ENCODE peak calls at places on chromosomes 6 and 20, in eight cellular contexts. N is GM12891, J is heart left ventricle, G is spleen, R is gastrocnemius medialis, U is uterus, L is A549, X is ovary. Q is an unnamed sample.

GRCh38 chr6:72413884-72414283 is 208.0 kb upstream of the KCNQ5 start:
- DNase-seq in L (no peak), R (no peak), X (no peak), N (no peak), J (no peak), G (no peak), U (no peak), Q (no peak)

GRCh38 chr6:125789576-125790402 is 971 bp upstream of the NCOA7 start:
- DNase-seq in L (peak; percentile 62), N (no peak), X (peak; percentile 59), G (peak; percentile 85), U (peak; percentile 67), R (no peak), J (peak; percentile 49), Q (peak; percentile 15)

GRCh38 chr20:8082999-8083398 is 49.1 kb upstream of the PLCB1 start:
- DNase-seq in G (no peak), N (no peak), L (no peak), X (no peak), R (no peak), J (no peak), U (peak; percentile 17), Q (no peak)

GRCh38 chr6:83071707-83072106 is 4.2 kb downstream of the DOP1A start:
- DNase-seq in L (no peak), J (no peak), G (no peak), U (no peak), R (no peak), N (no peak), X (no peak), Q (no peak)

GRCh38 chr6:22764521-22764920 is 195.2 kb downstream of the HDGFL1 start:
- DNase-seq in N (no peak), X (no peak), L (no peak), G (no peak), R (no peak), U (no peak), J (no peak), Q (no peak)

GRCh38 chr20:13995086-13995665 is at the start of gene MACROD2:
- DNase-seq in J (peak; percentile 92), X (peak; percentile 93), U (peak; percentile 91), R (peak; percentile 74), G (peak; percentile 90), L (peak; percentile 97), N (no peak), Q (no peak)

GRCh38 chr6:73652637-73653570 is 888 bp downstream of the SLC17A5 start:
- DNase-seq in R (peak; percentile 51), U (peak; percentile 41), X (peak; percentile 18), J (peak; percentile 64), L (peak; percentile 70), G (peak; percentile 92), N (peak; percentile 43), Q (peak; percentile 55)

GRCh38 chr6:151265282-151265681 is 25.5 kb downstream of the AKAP12 start:
- DNase-seq in G (no peak), J (no peak), N (no peak), U (no peak), R (no peak), L (no peak), X (no peak), Q (no peak)

GRCh38 chr6:90284236-90284744 is 12.4 kb downstream of the BACH2 start:
- DNase-seq in G (no peak), X (peak; percentile 28), N (no peak), R (peak; percentile 14), L (peak; percentile 68), U (peak; percentile 41), J (no peak), Q (no peak)

GRCh38 chr20:17536944-17537444 is 5.8 kb upstream of the BFSP1 start:
- DNase-seq in R (peak; percentile 40), J (peak; percentile 54), X (peak; percentile 67), L (peak; percentile 90), N (peak; percentile 41), G (no peak), U (peak; percentile 73), Q (no peak)

GRCh38 chr6:121497869-121498462 is 62.5 kb downstream of the GJA1 start:
- DNase-seq in N (no peak), X (no peak), U (no peak), J (no peak), L (no peak), G (no peak), R (no peak), Q (no peak)

GRCh38 chr6:63740709-63741108 is 105.1 kb downstream of the PHF3 start:
- DNase-seq in L (no peak), N (no peak), G (no peak), U (no peak), R (no peak), X (no peak), J (no peak), Q (peak; percentile 1)

GRCh38 chr20:25023316-25023715 is 30.8 kb upstream of the APMAP start:
- DNase-seq in N (no peak), U (no peak), X (no peak), G (peak; percentile 47), J (peak; percentile 22), L (no peak), R (no peak), Q (no peak)

GRCh38 chr6:34601706-34602105 is 45.6 kb upstream of the SPDEF start:
- DNase-seq in J (no peak), G (no peak), R (peak; percentile 76), U (no peak), N (no peak), L (no peak), X (peak; percentile 28), Q (no peak)

GRCh38 chr6:169976301-169977081 is 225.1 kb downstream of the ERMARD start:
- DNase-seq in R (no peak), N (no peak), X (no peak), J (peak; percentile 35), U (no peak), L (no peak), G (peak; percentile 74), Q (peak; percentile 13)

DNA sequence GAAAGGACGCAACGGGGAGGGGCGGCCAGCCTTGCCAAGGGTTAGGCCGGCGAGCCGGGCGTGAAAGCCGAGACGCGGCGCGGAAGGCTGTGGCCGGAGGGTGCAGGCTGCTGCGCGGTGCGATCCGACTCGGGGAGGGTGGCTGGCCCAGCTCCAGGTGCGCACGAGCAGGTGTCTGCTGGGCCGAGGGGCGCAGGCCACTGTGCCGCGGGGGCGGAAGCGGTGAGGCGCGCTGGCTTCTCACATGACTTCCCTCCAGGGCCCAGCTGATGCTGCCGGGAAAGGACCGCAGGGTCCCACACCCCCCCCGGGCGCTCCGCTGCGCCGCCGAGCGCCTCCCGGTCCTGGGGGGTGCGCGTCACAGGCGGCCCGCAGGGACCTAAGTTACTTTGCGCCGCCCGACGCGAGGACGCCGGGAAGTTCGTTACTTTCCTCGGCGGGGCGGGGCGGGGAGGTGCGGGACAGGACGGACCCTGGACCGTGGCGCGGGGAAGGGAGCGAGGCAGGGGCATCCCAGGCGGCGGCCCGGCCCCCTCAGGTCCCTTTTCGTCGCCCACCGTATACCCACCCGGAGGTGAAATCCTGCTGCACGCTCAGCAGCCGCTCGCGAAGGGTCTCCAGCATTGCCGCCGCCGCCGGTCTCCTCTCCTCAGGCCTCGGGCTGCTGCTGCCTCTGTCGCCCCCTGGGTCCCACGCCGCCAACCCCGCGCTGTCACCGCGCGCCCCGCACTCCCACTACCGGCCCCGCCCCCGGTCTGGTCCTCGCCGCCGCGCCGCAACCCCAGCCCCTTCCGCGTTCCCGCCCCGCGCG is at the start of gene DTNBP1:
- DNase-seq in G (peak; percentile 97), R (peak; percentile 66), U (peak; percentile 85), X (peak; percentile 62), J (peak; percentile 87), L (peak; percentile 24), N (peak; percentile 65), Q (peak; percentile 78)
- TF ChIP-seq POLR2A in G (peak; percentile 37), R (peak; percentile 88), U (peak; percentile 66), X (no peak), J (peak; percentile 50), L (peak; percentile 24), N (peak; percentile 21), Q (peak; percentile 72)

DNA sequence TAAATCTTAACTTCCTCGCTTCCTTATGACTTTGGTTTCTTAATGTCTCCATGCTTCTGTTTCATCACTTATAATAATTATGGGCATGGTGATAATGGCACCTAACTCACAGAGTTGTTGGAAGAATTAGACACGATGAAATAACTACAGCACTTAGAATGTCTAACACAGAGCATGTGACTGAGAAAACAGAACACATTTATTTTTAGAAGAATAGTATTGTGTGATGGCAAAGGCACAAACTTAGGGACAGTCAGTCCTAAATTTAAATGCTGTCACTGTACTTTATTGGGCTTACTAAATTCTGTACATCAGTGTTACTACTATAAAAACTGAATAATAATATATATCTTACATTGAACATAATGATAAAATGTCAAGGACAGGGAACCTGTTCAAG is 391.1 kb upstream of the JAG1 start:
- DNase-seq in N (no peak), R (no peak), U (no peak), L (no peak), X (no peak), G (no peak), J (no peak), Q (no peak)
- TF ChIP-seq POLR2A in N (no peak), R (no peak), U (no peak), L (no peak), X (no peak), G (no peak), J (no peak), Q (no peak)

GRCh38 chr6:7058250-7058923 is 49.4 kb upstream of the RREB1 start:
- DNase-seq in G (no peak), R (peak; percentile 89), N (no peak), U (no peak), L (peak; percentile 86), X (no peak), J (peak; percentile 41), Q (peak; percentile 88)
- TF ChIP-seq POLR2A in G (no peak), R (peak; percentile 67), N (no peak), U (no peak), L (no peak), X (no peak), J (no peak), Q (no peak)

DNA sequence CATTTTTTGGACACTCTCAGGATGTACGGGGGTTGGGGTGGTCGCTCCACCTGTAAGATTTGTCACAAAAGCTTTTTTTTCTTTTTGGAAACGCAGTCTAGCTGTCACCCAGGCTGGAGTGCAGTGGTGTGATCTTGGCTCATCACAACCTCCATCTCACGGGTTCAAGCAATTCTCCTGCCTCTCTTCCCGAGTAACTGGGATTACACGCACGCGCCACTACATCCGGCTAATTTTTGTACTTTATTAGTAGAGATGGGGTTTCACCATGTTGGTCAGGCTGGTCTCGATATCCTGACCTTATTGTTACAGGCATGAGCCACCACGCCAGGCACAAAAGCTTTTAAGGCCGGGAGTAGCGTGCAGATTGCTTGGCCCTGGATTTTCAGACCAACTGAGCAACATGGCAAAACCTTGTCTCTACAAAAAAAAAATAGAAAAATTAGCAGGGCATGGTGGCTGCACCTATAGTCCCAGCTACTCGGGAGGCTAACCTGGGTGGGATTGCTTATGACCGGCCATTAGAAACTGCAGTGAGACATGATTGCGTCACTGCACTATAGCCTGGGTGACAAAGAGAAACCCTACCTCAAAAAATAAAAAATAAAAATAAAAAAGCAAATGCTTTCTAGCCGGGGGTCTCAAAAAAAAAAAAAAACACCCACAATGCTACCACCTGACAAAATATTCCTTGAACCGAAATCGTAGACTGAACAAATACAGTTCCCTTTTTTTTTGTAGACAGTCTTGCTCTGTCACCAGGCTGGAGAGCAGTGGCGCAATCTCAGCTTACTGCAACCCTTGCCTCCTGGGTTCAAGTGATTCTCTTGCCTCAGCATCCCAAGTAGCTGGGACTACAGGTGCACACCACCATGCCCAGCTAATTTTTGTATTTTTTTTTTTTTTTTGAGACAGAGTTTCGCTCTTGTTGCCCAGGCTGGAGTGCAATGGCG is 15.0 kb downstream of the RBM39 start:
- DNase-seq in J (no peak), X (no peak), L (no peak), R (no peak), U (no peak), G (no peak), N (no peak), Q (no peak)
- TF ChIP-seq POLR2A in J (no peak), X (no peak), L (no peak), R (no peak), U (no peak), G (no peak), N (peak; percentile 49), Q (no peak)